ENCODE peak calls at places on chromosomes 7 and 10, in nine cellular contexts. One of them, this sample, is unnamed.

GRCh38 chr7:135661311-135662122 is 797 bp upstream of the STMP1 start:
- DNase-seq in K562: no peak
- DNase-seq in upper lobe of left lung: peak
- DNase-seq in A549: no peak
- DNase-seq in transverse colon: no peak
- DNase-seq in ovary: no peak
- DNase-seq in stomach: peak
- DNase-seq in HepG2: peak
- DNase-seq in SK-N-SH: no peak
- DNase-seq in this sample: no peak

GRCh38 chr7:33258561-33258960 is 129.2 kb downstream of the BBS9 start:
- DNase-seq in K562: no peak
- DNase-seq in upper lobe of left lung: no peak
- DNase-seq in A549: no peak
- DNase-seq in transverse colon: no peak
- DNase-seq in ovary: no peak
- DNase-seq in stomach: no peak
- DNase-seq in HepG2: no peak
- DNase-seq in SK-N-SH: no peak
- DNase-seq in this sample: no peak

GRCh38 chr10:80924063-80924952 is 386.6 kb downstream of the SH2D4B start:
- DNase-seq in K562: peak
- DNase-seq in upper lobe of left lung: peak
- DNase-seq in A549: peak
- DNase-seq in transverse colon: peak
- DNase-seq in ovary: no peak
- DNase-seq in stomach: peak
- DNase-seq in HepG2: peak
- DNase-seq in SK-N-SH: peak
- DNase-seq in this sample: no peak

GRCh38 chr7:134932707-134933370 is 53.5 kb upstream of the AGBL3 start:
- DNase-seq in K562: no peak
- DNase-seq in upper lobe of left lung: no peak
- DNase-seq in A549: no peak
- DNase-seq in transverse colon: peak
- DNase-seq in ovary: no peak
- DNase-seq in stomach: no peak
- DNase-seq in HepG2: no peak
- DNase-seq in SK-N-SH: no peak
- DNase-seq in this sample: no peak

GRCh38 chr10:25811141-25811685 is 122.8 kb upstream of the MYO3A start:
- DNase-seq in K562: no peak
- DNase-seq in upper lobe of left lung: no peak
- DNase-seq in A549: no peak
- DNase-seq in transverse colon: no peak
- DNase-seq in ovary: no peak
- DNase-seq in stomach: no peak
- DNase-seq in HepG2: no peak
- DNase-seq in SK-N-SH: no peak
- DNase-seq in this sample: no peak

GRCh38 chr10:75001715-75002350 is 109.6 kb upstream of the SAMD8 start:
- DNase-seq in K562: no peak
- DNase-seq in upper lobe of left lung: no peak
- DNase-seq in A549: no peak
- DNase-seq in transverse colon: no peak
- DNase-seq in ovary: no peak
- DNase-seq in stomach: no peak
- DNase-seq in HepG2: no peak
- DNase-seq in SK-N-SH: no peak
- DNase-seq in this sample: no peak

GRCh38 chr7:114081606-114082425 is 163.0 kb upstream of the PPP1R3A start:
- DNase-seq in K562: no peak
- DNase-seq in upper lobe of left lung: no peak
- DNase-seq in A549: peak
- DNase-seq in transverse colon: no peak
- DNase-seq in ovary: no peak
- DNase-seq in stomach: no peak
- DNase-seq in HepG2: peak
- DNase-seq in SK-N-SH: peak
- DNase-seq in this sample: no peak

GRCh38 chr7:127056202-127056601 is 196.5 kb downstream of the GRM8 start:
- DNase-seq in K562: no peak
- DNase-seq in upper lobe of left lung: no peak
- DNase-seq in A549: no peak
- DNase-seq in transverse colon: no peak
- DNase-seq in ovary: no peak
- DNase-seq in stomach: no peak
- DNase-seq in HepG2: no peak
- DNase-seq in SK-N-SH: no peak
- DNase-seq in this sample: no peak

GRCh38 chr10:113268186-113268585 is 284.7 kb upstream of the HABP2 start:
- DNase-seq in K562: no peak
- DNase-seq in upper lobe of left lung: no peak
- DNase-seq in A549: no peak
- DNase-seq in transverse colon: no peak
- DNase-seq in ovary: no peak
- DNase-seq in stomach: no peak
- DNase-seq in HepG2: no peak
- DNase-seq in SK-N-SH: no peak
- DNase-seq in this sample: no peak

GRCh38 chr10:131880016-131880590 is 20.7 kb upstream of the PPP2R2D start:
- DNase-seq in K562: no peak
- DNase-seq in upper lobe of left lung: no peak
- DNase-seq in A549: no peak
- DNase-seq in transverse colon: no peak
- DNase-seq in ovary: no peak
- DNase-seq in stomach: no peak
- DNase-seq in HepG2: no peak
- DNase-seq in SK-N-SH: no peak
- DNase-seq in this sample: peak

GRCh38 chr7:28625446-28625845 is 213.1 kb downstream of the CREB5 start:
- DNase-seq in K562: no peak
- DNase-seq in upper lobe of left lung: no peak
- DNase-seq in A549: no peak
- DNase-seq in transverse colon: no peak
- DNase-seq in ovary: no peak
- DNase-seq in stomach: no peak
- DNase-seq in HepG2: no peak
- DNase-seq in SK-N-SH: no peak
- DNase-seq in this sample: no peak

GRCh38 chr10:28125701-28126100 is 126.8 kb upstream of the ODAD2 start:
- DNase-seq in K562: no peak
- DNase-seq in upper lobe of left lung: no peak
- DNase-seq in A549: no peak
- DNase-seq in transverse colon: no peak
- DNase-seq in ovary: no peak
- DNase-seq in stomach: no peak
- DNase-seq in HepG2: no peak
- DNase-seq in SK-N-SH: no peak
- DNase-seq in this sample: no peak

GRCh38 chr10:6592080-6592479 is 12.0 kb upstream of the PRKCQ start:
- DNase-seq in K562: no peak
- DNase-seq in upper lobe of left lung: no peak
- DNase-seq in A549: no peak
- DNase-seq in transverse colon: no peak
- DNase-seq in ovary: no peak
- DNase-seq in stomach: no peak
- DNase-seq in HepG2: no peak
- DNase-seq in SK-N-SH: no peak
- DNase-seq in this sample: no peak

GRCh38 chr7:129825005-129825553 is 127.7 kb downstream of the UBE2H start:
- DNase-seq in K562: peak
- DNase-seq in upper lobe of left lung: peak
- DNase-seq in A549: peak
- DNase-seq in transverse colon: peak
- DNase-seq in ovary: peak
- DNase-seq in stomach: no peak
- DNase-seq in HepG2: peak
- DNase-seq in SK-N-SH: peak
- DNase-seq in this sample: peak

GRCh38 chr10:9243861-9244515 is 1189.5 kb downstream of the GATA3 start:
- DNase-seq in K562: no peak
- DNase-seq in upper lobe of left lung: no peak
- DNase-seq in A549: no peak
- DNase-seq in transverse colon: no peak
- DNase-seq in ovary: no peak
- DNase-seq in stomach: no peak
- DNase-seq in HepG2: no peak
- DNase-seq in SK-N-SH: no peak
- DNase-seq in this sample: no peak

GRCh38 chr10:101744267-101744666 is 31.6 kb downstream of the FGF8 start:
- DNase-seq in K562: no peak
- DNase-seq in upper lobe of left lung: no peak
- DNase-seq in A549: no peak
- DNase-seq in transverse colon: no peak
- DNase-seq in ovary: no peak
- DNase-seq in stomach: no peak
- DNase-seq in HepG2: no peak
- DNase-seq in SK-N-SH: no peak
- DNase-seq in this sample: no peak
- TF ChIP-seq EP300 in K562: no peak
- TF ChIP-seq EP300 in upper lobe of left lung: no peak
- TF ChIP-seq EP300 in A549: no peak
- TF ChIP-seq EP300 in transverse colon: no peak
- TF ChIP-seq EP300 in ovary: no peak
- TF ChIP-seq EP300 in stomach: no peak
- TF ChIP-seq EP300 in HepG2: no peak
- TF ChIP-seq EP300 in SK-N-SH: no peak
- TF ChIP-seq EP300 in this sample: no peak

GRCh38 chr10:70087641-70088040 is 35.0 kb downstream of the MACROH2A2 start:
- DNase-seq in K562: no peak
- DNase-seq in upper lobe of left lung: no peak
- DNase-seq in A549: no peak
- DNase-seq in transverse colon: no peak
- DNase-seq in ovary: no peak
- DNase-seq in stomach: no peak
- DNase-seq in HepG2: no peak
- DNase-seq in SK-N-SH: no peak
- DNase-seq in this sample: no peak

GRCh38 chr10:70078937-70079336 is 26.3 kb downstream of the MACROH2A2 start:
- DNase-seq in K562: no peak
- DNase-seq in upper lobe of left lung: no peak
- DNase-seq in A549: no peak
- DNase-seq in transverse colon: no peak
- DNase-seq in ovary: no peak
- DNase-seq in stomach: no peak
- DNase-seq in HepG2: no peak
- DNase-seq in SK-N-SH: no peak
- DNase-seq in this sample: no peak

GRCh38 chr10:70088299-70088698 is 35.7 kb downstream of the MACROH2A2 start:
- DNase-seq in K562: no peak
- DNase-seq in upper lobe of left lung: no peak
- DNase-seq in A549: no peak
- DNase-seq in transverse colon: no peak
- DNase-seq in ovary: no peak
- DNase-seq in stomach: no peak
- DNase-seq in HepG2: no peak
- DNase-seq in SK-N-SH: no peak
- DNase-seq in this sample: no peak

GRCh38 chr10:70085975-70086613 is 33.4 kb downstream of the MACROH2A2 start:
- DNase-seq in K562: no peak
- DNase-seq in upper lobe of left lung: no peak
- DNase-seq in A549: peak
- DNase-seq in transverse colon: no peak
- DNase-seq in ovary: no peak
- DNase-seq in stomach: no peak
- DNase-seq in HepG2: peak
- DNase-seq in SK-N-SH: no peak
- DNase-seq in this sample: no peak

GRCh38 chr10:70084189-70084588 is 31.5 kb downstream of the MACROH2A2 start:
- DNase-seq in K562: no peak
- DNase-seq in upper lobe of left lung: no peak
- DNase-seq in A549: peak
- DNase-seq in transverse colon: no peak
- DNase-seq in ovary: no peak
- DNase-seq in stomach: no peak
- DNase-seq in HepG2: peak
- DNase-seq in SK-N-SH: no peak
- DNase-seq in this sample: no peak
- TF ChIP-seq CTCF in K562: peak
- TF ChIP-seq CTCF in upper lobe of left lung: no peak
- TF ChIP-seq CTCF in A549: peak
- TF ChIP-seq CTCF in transverse colon: no peak
- TF ChIP-seq CTCF in ovary: no peak
- TF ChIP-seq CTCF in stomach: no peak
- TF ChIP-seq CTCF in HepG2: peak
- TF ChIP-seq CTCF in SK-N-SH: no peak
- TF ChIP-seq CTCF in this sample: no peak

DNA sequence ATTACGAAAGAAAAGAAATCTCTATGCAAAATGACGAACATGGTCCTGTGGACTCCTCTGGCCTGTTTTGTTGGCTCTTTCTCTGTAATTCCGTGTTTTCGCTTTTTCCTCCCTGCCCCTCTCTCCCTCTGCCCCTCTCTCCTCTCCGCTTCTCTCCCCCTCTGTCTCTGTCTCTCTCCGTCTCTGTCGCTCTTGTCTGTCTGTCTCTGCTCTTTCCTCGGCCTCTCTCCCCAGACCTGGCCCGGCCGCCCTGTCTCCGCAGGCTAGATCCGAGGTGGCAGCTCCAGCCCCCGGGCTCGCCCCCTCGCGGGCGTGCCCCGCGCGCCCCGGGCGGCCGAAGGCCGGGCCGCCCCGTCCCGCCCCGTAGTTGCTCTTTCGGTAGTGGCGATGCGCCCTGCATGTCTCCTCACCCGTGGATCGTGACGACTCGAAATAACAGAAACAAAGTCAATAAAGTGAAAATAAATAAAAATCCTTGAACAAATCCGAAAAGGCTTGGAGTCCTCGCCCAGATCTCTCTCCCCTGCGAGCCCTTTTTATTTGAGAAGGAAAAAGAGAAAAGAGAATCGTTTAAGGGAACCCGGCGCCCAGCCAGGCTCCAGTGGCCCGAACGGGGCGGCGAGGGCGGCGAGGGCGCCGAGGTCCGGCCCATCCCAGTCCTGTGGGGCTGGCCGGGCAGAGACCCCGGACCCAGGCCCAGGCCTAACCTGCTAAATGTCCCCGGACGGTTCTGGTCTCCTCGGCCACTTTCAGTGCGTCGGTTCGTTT is 83.5 kb upstream of the SLF2 start:
- DNase-seq in K562: peak
- DNase-seq in upper lobe of left lung: no peak
- DNase-seq in A549: no peak
- DNase-seq in transverse colon: no peak
- DNase-seq in ovary: no peak
- DNase-seq in stomach: no peak
- DNase-seq in HepG2: no peak
- DNase-seq in SK-N-SH: peak
- DNase-seq in this sample: peak
- H3K4me3 ChIP-seq in K562: no peak
- H3K4me3 ChIP-seq in upper lobe of left lung: peak
- H3K4me3 ChIP-seq in A549: peak
- H3K4me3 ChIP-seq in transverse colon: peak
- H3K4me3 ChIP-seq in ovary: peak
- H3K4me3 ChIP-seq in stomach: peak
- H3K4me3 ChIP-seq in HepG2: peak
- H3K4me3 ChIP-seq in SK-N-SH: peak
- H3K4me3 ChIP-seq in this sample: peak

DNA sequence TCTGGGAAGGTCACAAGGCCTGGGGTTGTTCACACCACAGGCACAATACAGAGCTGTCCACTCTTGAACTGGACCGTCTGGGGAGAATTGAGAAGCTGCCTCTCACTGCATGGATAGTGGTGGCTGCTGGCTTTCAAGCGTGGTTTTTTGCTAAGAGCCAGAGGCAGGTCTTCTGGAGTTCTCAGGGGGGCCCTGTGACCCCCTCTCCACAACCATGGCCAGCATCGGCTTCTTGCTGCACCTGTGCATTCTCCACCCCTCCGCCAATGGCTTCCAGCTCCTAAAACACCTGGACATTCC is 140.3 kb downstream of the ADCY1 start:
- DNase-seq in K562: no peak
- DNase-seq in upper lobe of left lung: no peak
- DNase-seq in A549: no peak
- DNase-seq in transverse colon: no peak
- DNase-seq in ovary: no peak
- DNase-seq in stomach: no peak
- DNase-seq in HepG2: no peak
- DNase-seq in SK-N-SH: no peak
- DNase-seq in this sample: no peak
- TF ChIP-seq EP300 in K562: no peak
- TF ChIP-seq EP300 in upper lobe of left lung: no peak
- TF ChIP-seq EP300 in A549: no peak
- TF ChIP-seq EP300 in transverse colon: no peak
- TF ChIP-seq EP300 in ovary: no peak
- TF ChIP-seq EP300 in stomach: no peak
- TF ChIP-seq EP300 in HepG2: no peak
- TF ChIP-seq EP300 in SK-N-SH: no peak
- TF ChIP-seq EP300 in this sample: no peak